ENCODE peak calls at places on chromosomes 7 and 10, in four cellular contexts. One of them, this sample, is unnamed. For H3K36me3, the result is how much of the 10 kb centered on the place peaks cover.

GRCh38 chr7:64878684-64879083 is 24.4 kb upstream of the ZNF273 start:
- DNase-seq in stomach: no peak
- DNase-seq in suprapubic skin: no peak
- DNase-seq in upper lobe of left lung: no peak
- DNase-seq in this sample: no peak

GRCh38 chr7:46764100-46764941 is 817.6 kb downstream of the TNS3 start:
- DNase-seq in stomach: peak
- DNase-seq in suprapubic skin: no peak
- DNase-seq in upper lobe of left lung: peak
- DNase-seq in this sample: peak

GRCh38 chr7:3585826-3586225 is 284.8 kb downstream of the SDK1 start:
- DNase-seq in stomach: no peak
- DNase-seq in suprapubic skin: no peak
- DNase-seq in upper lobe of left lung: no peak
- DNase-seq in this sample: no peak

GRCh38 chr7:123958186-123958703 is 33.2 kb downstream of the SPAM1 start:
- DNase-seq in stomach: no peak
- DNase-seq in suprapubic skin: no peak
- DNase-seq in upper lobe of left lung: no peak
- DNase-seq in this sample: no peak

GRCh38 chr10:43421519-43421918 is 12.5 kb upstream of the HNRNPF start:
- DNase-seq in stomach: no peak
- DNase-seq in suprapubic skin: no peak
- DNase-seq in upper lobe of left lung: no peak
- DNase-seq in this sample: no peak

GRCh38 chr10:35356725-35357092 is 20.4 kb downstream of the CCNY start:
- DNase-seq in stomach: no peak
- DNase-seq in suprapubic skin: no peak
- DNase-seq in upper lobe of left lung: no peak
- DNase-seq in this sample: no peak

GRCh38 chr10:3421537-3422257 is 249.1 kb upstream of the PITRM1 start:
- DNase-seq in stomach: no peak
- DNase-seq in suprapubic skin: peak
- DNase-seq in upper lobe of left lung: no peak
- DNase-seq in this sample: no peak

GRCh38 chr10:61943699-61944444 is 42.4 kb downstream of the ARID5B start:
- DNase-seq in stomach: no peak
- DNase-seq in suprapubic skin: no peak
- DNase-seq in upper lobe of left lung: no peak
- DNase-seq in this sample: no peak

GRCh38 chr7:27922907-27923306 is 182.9 kb downstream of the TAX1BP1 start:
- DNase-seq in stomach: no peak
- DNase-seq in suprapubic skin: no peak
- DNase-seq in upper lobe of left lung: no peak
- DNase-seq in this sample: no peak

GRCh38 chr7:36021367-36021766 is 131.7 kb upstream of the EEPD1 start:
- DNase-seq in stomach: no peak
- DNase-seq in suprapubic skin: no peak
- DNase-seq in upper lobe of left lung: no peak
- DNase-seq in this sample: no peak

GRCh38 chr10:1451362-1451888 is 285.9 kb downstream of the ADARB2 start:
- DNase-seq in stomach: no peak
- DNase-seq in suprapubic skin: no peak
- DNase-seq in upper lobe of left lung: no peak
- DNase-seq in this sample: no peak

GRCh38 chr7:23654508-23654907 is 25.5 kb upstream of the FAM221A start:
- DNase-seq in stomach: peak
- DNase-seq in suprapubic skin: no peak
- DNase-seq in upper lobe of left lung: no peak
- DNase-seq in this sample: no peak

GRCh38 chr7:16416289-16417282 is 4.8 kb downstream of the CRPPA start:
- DNase-seq in stomach: no peak
- DNase-seq in suprapubic skin: no peak
- DNase-seq in upper lobe of left lung: no peak
- DNase-seq in this sample: no peak

GRCh38 chr10:102827597-102827975 is 9.6 kb downstream of the CYP17A1 start:
- DNase-seq in stomach: no peak
- DNase-seq in suprapubic skin: no peak
- DNase-seq in upper lobe of left lung: no peak
- DNase-seq in this sample: no peak

GRCh38 chr7:102055181-102055976 is 231.3 kb upstream of the SH2B2 start:
- DNase-seq in stomach: no peak
- DNase-seq in suprapubic skin: no peak
- DNase-seq in upper lobe of left lung: no peak
- DNase-seq in this sample: no peak

GRCh38 chr7:28301148-28301641 is 111.1 kb upstream of the CREB5 start:
- DNase-seq in stomach: no peak
- DNase-seq in suprapubic skin: no peak
- DNase-seq in upper lobe of left lung: peak
- DNase-seq in this sample: no peak

GRCh38 chr7:45689797-45690761 is 115.9 kb downstream of the ADCY1 start:
- DNase-seq in stomach: no peak
- DNase-seq in suprapubic skin: peak
- DNase-seq in upper lobe of left lung: peak
- DNase-seq in this sample: no peak

GRCh38 chr10:5103481-5103880 is 9.3 kb downstream of the AKR1C3 start:
- DNase-seq in stomach: no peak
- DNase-seq in suprapubic skin: no peak
- DNase-seq in upper lobe of left lung: no peak
- DNase-seq in this sample: no peak
- H3K36me3 ChIP-seq in stomach: half or more
- H3K36me3 ChIP-seq in suprapubic skin: under half
- H3K36me3 ChIP-seq in upper lobe of left lung: half or more
- H3K36me3 ChIP-seq in this sample: under half

GRCh38 chr7:7972128-7972527 is 3.5 kb downstream of the GLCCI1 start:
- DNase-seq in stomach: no peak
- DNase-seq in suprapubic skin: no peak
- DNase-seq in upper lobe of left lung: no peak
- DNase-seq in this sample: no peak
- H3K4me3 ChIP-seq in stomach: peak
- H3K4me3 ChIP-seq in suprapubic skin: peak
- H3K4me3 ChIP-seq in upper lobe of left lung: peak
- H3K4me3 ChIP-seq in this sample: no peak

DNA sequence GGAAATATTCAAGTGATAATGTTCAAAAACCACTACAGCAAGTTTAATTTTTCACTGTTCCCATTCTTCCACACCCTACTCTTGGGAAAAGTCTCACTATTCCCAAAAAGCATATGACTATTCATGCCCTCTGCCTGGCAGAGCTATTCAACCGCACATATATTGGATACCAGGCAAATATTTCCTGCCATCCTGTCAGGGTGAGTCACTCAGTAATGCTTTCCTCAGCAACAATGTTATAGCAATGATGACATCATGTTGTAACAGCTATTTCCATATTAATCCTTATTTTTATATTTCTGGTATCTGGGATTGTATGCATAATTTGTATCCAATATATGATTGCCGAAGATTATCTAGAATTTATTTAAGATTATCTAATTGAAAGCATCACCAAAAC is 114.0 kb upstream of the PLXDC2 start:
- DNase-seq in stomach: no peak
- DNase-seq in suprapubic skin: no peak
- DNase-seq in upper lobe of left lung: no peak
- DNase-seq in this sample: no peak
- TF ChIP-seq EP300 in stomach: no peak
- TF ChIP-seq EP300 in suprapubic skin: no peak
- TF ChIP-seq EP300 in upper lobe of left lung: no peak
- TF ChIP-seq EP300 in this sample: no peak

GRCh38 chr10:97452352-97452751 is 6.4 kb downstream of the ZDHHC16 start:
- DNase-seq in stomach: no peak
- DNase-seq in suprapubic skin: no peak
- DNase-seq in upper lobe of left lung: no peak
- DNase-seq in this sample: no peak

GRCh38 chr10:97451605-97452004 is 5.6 kb downstream of the ZDHHC16 start:
- DNase-seq in stomach: no peak
- DNase-seq in suprapubic skin: no peak
- DNase-seq in upper lobe of left lung: no peak
- DNase-seq in this sample: no peak

GRCh38 chr10:97454330-97455036 is 8.5 kb downstream of the ZDHHC16 start:
- DNase-seq in stomach: peak
- DNase-seq in suprapubic skin: no peak
- DNase-seq in upper lobe of left lung: peak
- DNase-seq in this sample: no peak

GRCh38 chr10:97445722-97446639 is at the start of the genes EXOSC1 and ZDHHC16:
- DNase-seq in stomach: peak
- DNase-seq in suprapubic skin: peak
- DNase-seq in upper lobe of left lung: peak
- DNase-seq in this sample: peak

DNA sequence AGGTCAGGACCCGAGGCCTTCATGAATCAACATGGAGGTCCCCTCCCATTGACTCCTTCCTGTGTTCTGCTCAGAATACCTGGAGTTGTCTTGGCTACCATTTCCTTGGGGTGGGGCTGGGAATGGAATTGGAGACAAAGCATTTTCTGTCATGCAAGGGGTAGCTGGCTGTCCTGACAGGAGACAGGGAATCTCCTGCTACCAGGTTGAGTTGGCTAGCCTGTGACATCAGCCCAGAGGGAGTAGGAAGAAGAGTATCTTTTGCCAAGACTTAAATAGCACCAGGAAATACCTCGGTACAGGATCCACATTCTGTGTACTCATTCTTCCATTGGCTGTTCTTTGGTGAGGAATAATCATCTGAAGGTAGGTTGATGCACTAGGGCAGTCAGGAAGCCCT is 4.9 kb downstream of the ZDHHC16 start:
- DNase-seq in stomach: no peak
- DNase-seq in suprapubic skin: no peak
- DNase-seq in upper lobe of left lung: no peak
- DNase-seq in this sample: no peak
- H3K36me3 ChIP-seq in stomach: under half
- H3K36me3 ChIP-seq in suprapubic skin: under half
- H3K36me3 ChIP-seq in upper lobe of left lung: under half
- H3K36me3 ChIP-seq in this sample: under half

DNA sequence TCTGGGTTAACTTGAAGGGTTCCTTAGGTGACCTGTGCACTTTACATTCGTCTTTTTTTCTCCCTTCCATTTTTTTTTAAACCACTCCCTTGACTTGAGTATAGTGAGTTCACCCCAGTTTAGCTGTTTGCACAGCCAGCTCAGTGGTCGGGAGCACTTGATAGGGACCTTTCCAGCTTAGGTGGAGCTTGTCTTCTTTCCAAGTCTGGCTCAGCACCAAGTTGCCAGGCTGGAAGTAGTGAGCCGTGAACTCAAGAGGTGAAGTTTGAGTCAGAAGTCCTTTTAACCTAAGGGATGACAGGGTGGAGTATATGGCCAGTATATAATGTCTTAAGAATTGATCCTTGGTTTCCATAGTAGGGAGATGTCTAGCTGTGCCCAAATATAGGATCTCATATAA is 7.2 kb downstream of the DNAH11 start:
- DNase-seq in stomach: no peak
- DNase-seq in suprapubic skin: no peak
- DNase-seq in upper lobe of left lung: peak
- DNase-seq in this sample: no peak
- H3K4me3 ChIP-seq in stomach: no peak
- H3K4me3 ChIP-seq in suprapubic skin: no peak
- H3K4me3 ChIP-seq in upper lobe of left lung: no peak
- H3K4me3 ChIP-seq in this sample: no peak

GRCh38 chr10:86265236-86265876 is 101.2 kb downstream of the GRID1 start:
- DNase-seq in stomach: no peak
- DNase-seq in suprapubic skin: peak
- DNase-seq in upper lobe of left lung: peak
- DNase-seq in this sample: no peak
- TF ChIP-seq EP300 in stomach: no peak
- TF ChIP-seq EP300 in suprapubic skin: no peak
- TF ChIP-seq EP300 in upper lobe of left lung: no peak
- TF ChIP-seq EP300 in this sample: no peak

DNA sequence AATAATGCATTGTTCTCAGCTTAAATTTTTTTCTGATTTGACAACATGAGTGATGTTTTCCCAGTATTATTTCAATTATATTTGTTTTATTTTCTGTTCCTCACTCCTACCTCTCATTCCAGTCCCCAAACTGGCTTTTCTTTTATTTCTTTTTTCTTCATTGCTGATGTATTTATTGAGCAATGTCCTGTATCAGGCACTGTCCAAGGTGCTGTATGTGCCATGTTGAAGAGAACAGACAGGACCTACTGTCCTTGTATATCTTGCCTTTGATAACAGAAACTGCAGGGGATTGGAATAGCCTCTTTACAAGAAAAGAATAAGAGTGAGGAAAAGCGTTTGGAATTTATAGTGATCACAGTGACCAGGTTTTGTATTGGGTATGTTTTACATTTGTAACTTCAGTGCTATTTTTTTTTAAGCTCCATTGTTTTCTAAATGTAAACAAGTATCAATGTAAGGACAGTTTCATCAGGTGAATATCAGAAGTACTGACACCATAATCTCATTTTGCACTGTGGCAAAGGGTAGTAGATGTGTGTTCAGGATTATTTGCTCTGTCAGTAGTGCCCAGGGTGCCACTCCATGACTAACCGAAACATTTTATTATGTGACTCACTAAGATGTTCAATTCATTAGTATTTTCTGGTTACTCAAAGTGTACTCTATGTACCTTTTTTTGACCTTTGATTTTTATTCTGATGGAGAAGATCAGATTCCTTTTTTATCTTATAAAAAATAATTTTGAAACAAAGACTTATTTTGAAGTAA is 15.6 kb upstream of the CLDN12 start:
- DNase-seq in stomach: no peak
- DNase-seq in suprapubic skin: no peak
- DNase-seq in upper lobe of left lung: no peak
- DNase-seq in this sample: no peak
- H3K36me3 ChIP-seq in stomach: under half
- H3K36me3 ChIP-seq in suprapubic skin: under half
- H3K36me3 ChIP-seq in upper lobe of left lung: under half
- H3K36me3 ChIP-seq in this sample: under half

GRCh38 chr10:133043541-133044225 is 44.0 kb upstream of the ADGRA1 start:
- DNase-seq in stomach: no peak
- DNase-seq in suprapubic skin: no peak
- DNase-seq in upper lobe of left lung: no peak
- DNase-seq in this sample: no peak

GRCh38 chr10:133048306-133048705 is 39.4 kb upstream of the ADGRA1 start:
- DNase-seq in stomach: no peak
- DNase-seq in suprapubic skin: no peak
- DNase-seq in upper lobe of left lung: no peak
- DNase-seq in this sample: no peak

GRCh38 chr10:133047526-133047925 is 40.2 kb upstream of the ADGRA1 start:
- DNase-seq in stomach: no peak
- DNase-seq in suprapubic skin: no peak
- DNase-seq in upper lobe of left lung: no peak
- DNase-seq in this sample: no peak

GRCh38 chr10:133044502-133044901 is 43.2 kb upstream of the ADGRA1 start:
- DNase-seq in stomach: no peak
- DNase-seq in suprapubic skin: no peak
- DNase-seq in upper lobe of left lung: no peak
- DNase-seq in this sample: no peak

GRCh38 chr10:133045556-133046483 is 41.9 kb upstream of the ADGRA1 start:
- DNase-seq in stomach: no peak
- DNase-seq in suprapubic skin: no peak
- DNase-seq in upper lobe of left lung: no peak
- DNase-seq in this sample: no peak
- H3K4me3 ChIP-seq in stomach: no peak
- H3K4me3 ChIP-seq in suprapubic skin: no peak
- H3K4me3 ChIP-seq in upper lobe of left lung: no peak
- H3K4me3 ChIP-seq in this sample: no peak